ENCODE peak calls at places on chromosome 16, in six cellular contexts. O is uterus, V is stomach, A is A549, K is heart left ventricle, S is transverse colon. I is an unnamed sample.
A peak's percentile ranks its signal among the peaks of the same experiment; 100 is the strongest.

GRCh38 chr16:74073471-74073870 is 223.1 kb upstream of the PSMD7 start:
- DNase-seq in O (no peak), V (no peak), A (no peak), K (no peak), S (no peak), I (no peak)

GRCh38 chr16:71225145-71225544 is 5.4 kb downstream of the HYDIN start:
- DNase-seq in O (no peak), V (no peak), A (no peak), K (no peak), S (no peak), I (no peak)

GRCh38 chr16:86244188-86244587 is 266.1 kb upstream of the FOXF1 start:
- DNase-seq in O (no peak), V (no peak), A (no peak), K (no peak), S (no peak), I (no peak)

GRCh38 chr16:75948441-75948840 is 222.2 kb upstream of the CPHXL start:
- DNase-seq in O (no peak), V (no peak), A (no peak), K (no peak), S (no peak), I (no peak)

GRCh38 chr16:81758376-81758775 is 20.7 kb upstream of the PLCG2 start:
- DNase-seq in O (no peak), V (no peak), A (peak; percentile 85), K (no peak), S (no peak), I (no peak)

GRCh38 chr16:69481901-69482341 is 57.5 kb downstream of the CYB5B start:
- DNase-seq in O (peak; percentile 84), V (peak; percentile 91), A (no peak), K (peak; percentile 91), S (peak; percentile 31), I (no peak)

GRCh38 chr16:53785044-53785443 is 81.1 kb downstream of the FTO start:
- DNase-seq in O (no peak), V (no peak), A (no peak), K (no peak), S (no peak), I (no peak)

GRCh38 chr16:80610489-80611156 is 69.8 kb downstream of the DYNLRB2 start:
- DNase-seq in O (no peak), V (no peak), A (no peak), K (no peak), S (no peak), I (no peak)

GRCh38 chr16:82133798-82134197 is 36.2 kb downstream of the MPHOSPH6 start:
- DNase-seq in O (no peak), V (no peak), A (no peak), K (no peak), S (no peak), I (no peak)

GRCh38 chr16:67563708-67564468 is 1.6 kb downstream of the CTCF start:
- DNase-seq in O (peak; percentile 71), V (peak; percentile 46), A (peak; percentile 47), K (no peak), S (peak; percentile 57), I (peak; percentile 82)

GRCh38 chr16:74766729-74767128 is 7.9 kb downstream of the FA2H start:
- DNase-seq in O (no peak), V (no peak), A (no peak), K (no peak), S (no peak), I (no peak)

GRCh38 chr16:69166221-69166833 is 20.6 kb upstream of the SNTB2 start:
- DNase-seq in O (peak; percentile 43), V (no peak), A (no peak), K (no peak), S (no peak), I (peak; percentile 7)

GRCh38 chr16:59701987-59702386 is 967.9 kb upstream of the GOT2 start:
- DNase-seq in O (no peak), V (no peak), A (no peak), K (no peak), S (no peak), I (no peak)

GRCh38 chr16:80903616-80904015 is 99.2 kb upstream of the CDYL2 start:
- DNase-seq in O (no peak), V (no peak), A (no peak), K (no peak), S (no peak), I (no peak)

GRCh38 chr16:75250809-75251279 is 580 bp downstream of the BCAR1 start:
- DNase-seq in O (peak; percentile 35), V (peak; percentile 80), A (no peak), K (peak; percentile 72), S (peak; percentile 77), I (peak; percentile 76)

GRCh38 chr16:26530584-26531289 is 536.0 kb upstream of the C16orf82 start:
- DNase-seq in O (no peak), V (no peak), A (no peak), K (no peak), S (no peak), I (no peak)

GRCh38 chr16:16071631-16072244 is 122.3 kb downstream of the ABCC1 start:
- DNase-seq in O (peak; percentile 59), V (peak; percentile 86), A (no peak), K (no peak), S (no peak), I (no peak)

GRCh38 chr16:2500937-2501750 is 12.6 kb upstream of the ATP6V0C start:
- DNase-seq in O (peak; percentile 85), V (peak; percentile 83), A (peak; percentile 83), K (peak; percentile 91), S (peak; percentile 86), I (peak; percentile 82)
- TF ChIP-seq POLR2A in O (no peak), V (no peak), A (no peak), K (no peak), S (no peak), I (no peak)

DNA sequence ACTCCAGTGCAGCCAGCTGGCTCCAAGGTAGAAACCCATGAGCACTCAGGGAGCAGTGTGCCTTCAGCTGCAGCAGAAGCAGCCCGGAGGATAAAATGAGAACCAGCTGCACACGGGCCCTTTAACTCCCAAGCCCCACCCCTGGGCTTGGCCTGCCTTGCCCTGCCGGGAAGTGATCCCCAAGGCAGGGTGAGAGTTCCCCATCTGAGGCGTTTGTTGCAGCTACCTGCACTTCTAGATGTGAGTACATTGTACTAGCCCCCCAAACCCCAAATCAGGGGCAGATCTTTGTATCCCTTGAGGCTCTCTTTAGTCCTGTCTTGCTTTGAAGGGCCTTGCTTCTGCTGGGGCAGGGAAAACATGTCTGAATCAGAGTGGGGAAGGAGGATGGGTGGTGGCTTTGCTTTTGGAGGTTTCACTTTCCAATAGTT is at the start of gene MVP:
- DNase-seq in O (peak; percentile 61), V (peak; percentile 78), A (peak; percentile 56), K (peak; percentile 83), S (peak; percentile 87), I (peak; percentile 48)
- TF ChIP-seq POLR2A in O (peak; percentile 25), V (no peak), A (no peak), K (no peak), S (peak; percentile 86), I (no peak)

DNA sequence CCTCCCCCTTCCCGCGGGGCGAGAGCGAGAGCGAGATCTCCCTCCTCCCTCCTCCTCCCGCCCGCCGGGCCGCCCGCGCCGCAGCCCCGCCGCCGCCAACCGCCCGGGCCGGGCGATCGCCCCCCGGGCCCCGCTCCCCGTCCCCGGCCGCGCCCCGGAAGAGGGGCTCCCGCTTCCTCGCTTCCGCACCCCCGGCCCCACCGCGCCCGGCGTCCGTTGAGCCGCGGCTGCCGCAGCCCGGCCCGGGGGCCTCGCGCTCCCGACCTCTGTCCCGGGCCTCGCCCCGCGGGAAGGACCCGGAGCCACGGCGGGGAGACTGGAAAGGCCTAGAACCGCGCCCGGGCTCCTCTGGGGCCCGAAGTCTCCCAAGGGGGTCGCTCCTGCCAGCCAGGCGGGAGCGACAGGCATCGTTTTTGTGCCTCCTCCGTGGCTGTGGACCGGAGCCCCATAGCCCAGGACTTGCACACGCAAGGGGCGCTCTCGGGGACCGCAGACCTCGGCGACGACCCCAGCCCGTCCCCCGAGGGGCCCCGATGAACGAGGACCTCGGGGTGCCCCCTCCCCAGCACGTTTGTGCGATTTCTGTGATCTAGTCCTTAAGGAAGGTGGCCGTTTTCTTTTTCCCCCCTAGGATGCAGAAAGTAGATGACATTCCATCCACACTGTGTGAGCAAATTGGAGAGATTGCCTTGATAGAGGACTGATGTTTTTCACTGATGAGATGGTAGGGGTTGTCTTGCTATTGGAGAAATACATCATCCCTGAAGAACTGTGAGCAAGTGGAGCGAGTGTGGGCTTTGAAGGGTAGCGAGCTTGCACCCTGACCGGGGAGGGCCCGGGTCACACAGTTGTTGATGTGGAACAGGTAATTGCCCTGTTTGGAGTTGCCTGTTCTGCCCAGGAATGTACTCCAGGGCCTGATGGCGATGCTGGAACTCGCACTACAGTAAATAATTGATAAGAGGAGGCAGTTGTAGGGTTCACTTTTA is 610 bp downstream of the BANP start:
- DNase-seq in O (no peak), V (no peak), A (no peak), K (no peak), S (peak; percentile 35), I (peak; percentile 70)
- TF ChIP-seq POLR2A in O (no peak), V (no peak), A (no peak), K (no peak), S (peak; percentile 15), I (no peak)

DNA sequence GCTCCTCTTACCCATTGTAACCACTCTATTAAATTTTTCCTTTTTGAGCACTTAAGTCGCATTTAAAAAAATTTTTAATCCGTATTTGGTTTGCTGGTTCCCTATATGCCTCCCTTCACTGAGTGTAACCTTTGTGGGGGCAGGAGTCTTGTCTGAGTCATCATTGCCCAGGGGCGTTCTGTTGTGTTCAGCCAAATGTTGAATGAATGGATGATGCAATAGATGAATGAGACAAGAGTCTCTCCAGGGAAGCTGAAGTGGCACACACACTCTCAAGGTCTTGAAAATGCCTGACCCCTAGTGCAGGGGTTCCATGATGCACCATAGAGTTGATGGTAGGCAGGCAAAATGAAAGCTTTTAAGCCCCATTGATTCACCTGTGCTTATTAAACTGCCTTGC is 123.0 kb upstream of the RBFOX1 start:
- DNase-seq in O (no peak), V (no peak), A (no peak), K (no peak), S (no peak), I (no peak)
- TF ChIP-seq POLR2A in O (no peak), V (no peak), A (no peak), K (no peak), S (no peak), I (no peak)

I was measured in erythroblast.